ENCODE peak calls at places on chromosome 15, in ten cellular contexts. D is aorta; F is ovary; P is thyroid gland; T is SJSA1; N is CD8-positive, alpha-beta T cell; I is upper lobe of right lung; O is mammary epithelial cell; Q is astrocyte; Y is CD4-positive, alpha-beta memory T cell. L is an unnamed sample.

GRCh38 chr15:48112242-48112641 is 8.5 kb upstream of the SLC24A5 start:
- DNase-seq in T (no peak), Y (no peak), D (no peak), I (no peak), O (peak; percentile 12), F (no peak), N (no peak), Q (peak; percentile 12), P (peak; percentile 7), L (no peak)

GRCh38 chr15:58086479-58086878 is 21.0 kb upstream of the ALDH1A2 start:
- DNase-seq in T (no peak), O (peak; percentile 50), P (no peak), F (no peak), D (no peak), N (no peak), I (no peak), Q (no peak), Y (no peak), L (no peak)

GRCh38 chr15:35674873-35675781 is 129.2 kb upstream of the DPH6 start:
- DNase-seq in F (no peak), D (no peak), Q (peak; percentile 39), N (no peak), P (peak; percentile 25), I (no peak), Y (no peak), O (no peak), T (no peak), L (no peak)

GRCh38 chr15:25777047-25777446 is 86.1 kb downstream of the ATP10A start:
- DNase-seq in O (no peak), F (no peak), P (no peak), I (no peak), N (no peak), D (no peak), Y (no peak), T (no peak), Q (no peak), L (no peak)

GRCh38 chr15:47542312-47543094 is 174.8 kb upstream of the SEMA6D start:
- DNase-seq in Q (no peak), T (no peak), Y (no peak), O (no peak), D (no peak), P (no peak), N (no peak), F (no peak), I (no peak), L (no peak)

GRCh38 chr15:61327019-61327631 is 98.0 kb upstream of the RORA start:
- DNase-seq in F (no peak), P (peak; percentile 15), I (no peak), T (no peak), D (no peak), N (no peak), Q (no peak), Y (no peak), O (no peak), L (no peak)

GRCh38 chr15:72936691-72937679 is 115.3 kb upstream of the NEO1 start:
- DNase-seq in Y (no peak), T (no peak), P (no peak), F (no peak), N (no peak), Q (no peak), I (no peak), O (no peak), D (no peak), L (no peak)

GRCh38 chr15:60591491-60592385 is 112.8 kb upstream of the ICE2 start:
- DNase-seq in P (peak; percentile 79), T (no peak), Q (no peak), I (peak; percentile 82), D (peak; percentile 72), F (peak; percentile 75), Y (peak; percentile 38), O (peak; percentile 39), N (peak; percentile 38), L (no peak)

GRCh38 chr15:101013151-101013550 is 94.0 kb downstream of the LRRK1 start:
- DNase-seq in D (no peak), O (no peak), Q (no peak), P (no peak), Y (no peak), F (no peak), T (peak; percentile 20), I (no peak), N (peak; percentile 10), L (no peak)

GRCh38 chr15:88225484-88225883 is 31.1 kb downstream of the NTRK3 start:
- DNase-seq in D (peak; percentile 21), F (no peak), Y (no peak), N (no peak), Q (no peak), T (no peak), O (no peak), I (no peak), P (no peak), L (no peak)

GRCh38 chr15:60137711-60138396 is 133.7 kb downstream of the FOXB1 start:
- DNase-seq in O (peak; percentile 38), D (no peak), N (no peak), P (no peak), F (no peak), T (peak; percentile 84), I (no peak), Q (peak; percentile 71), Y (no peak), L (no peak)

GRCh38 chr15:56149071-56149470 is 94.6 kb downstream of the RFX7 start:
- DNase-seq in F (no peak), N (no peak), T (no peak), D (no peak), Y (no peak), O (peak; percentile 24), P (no peak), I (no peak), Q (peak; percentile 43), L (no peak)

GRCh38 chr15:89225588-89225987 is 4.2 kb upstream of the RLBP1 start:
- DNase-seq in N (no peak), O (no peak), T (no peak), Y (no peak), F (no peak), Q (no peak), P (no peak), I (no peak), D (no peak), L (no peak)
- H3K4me3 ChIP-seq in N (no peak overlapping the region), O (no peak overlapping the region), T (no peak overlapping the region), Y (no peak overlapping the region), F (no peak overlapping the region), Q (no peak overlapping the region), P (no peak overlapping the region), I (no peak overlapping the region), D (no peak overlapping the region), L (no peak overlapping the region)

GRCh38 chr15:66756220-66756769 is 54.3 kb downstream of the SMAD6 start:
- DNase-seq in T (no peak), D (peak; percentile 40), I (no peak), Y (no peak), P (no peak), N (no peak), Q (no peak), F (peak; percentile 40), O (no peak), L (no peak)

GRCh38 chr15:66754789-66755188 is 52.8 kb downstream of the SMAD6 start:
- DNase-seq in T (no peak), P (no peak), I (no peak), F (peak; percentile 4), D (no peak), Y (no peak), N (no peak), O (no peak), Q (no peak), L (no peak)

GRCh38 chr15:66757030-66757429 is 55.0 kb downstream of the SMAD6 start:
- DNase-seq in I (no peak), O (no peak), Y (no peak), P (no peak), N (no peak), D (peak; percentile 13), T (no peak), F (peak; percentile 32), Q (no peak), L (no peak)

GRCh38 chr15:66753687-66754377 is 51.8 kb downstream of the SMAD6 start:
- DNase-seq in O (no peak), F (peak; percentile 26), I (peak; percentile 60), P (peak; percentile 67), T (no peak), N (no peak), D (peak; percentile 41), Y (no peak), Q (no peak), L (no peak)

DNA sequence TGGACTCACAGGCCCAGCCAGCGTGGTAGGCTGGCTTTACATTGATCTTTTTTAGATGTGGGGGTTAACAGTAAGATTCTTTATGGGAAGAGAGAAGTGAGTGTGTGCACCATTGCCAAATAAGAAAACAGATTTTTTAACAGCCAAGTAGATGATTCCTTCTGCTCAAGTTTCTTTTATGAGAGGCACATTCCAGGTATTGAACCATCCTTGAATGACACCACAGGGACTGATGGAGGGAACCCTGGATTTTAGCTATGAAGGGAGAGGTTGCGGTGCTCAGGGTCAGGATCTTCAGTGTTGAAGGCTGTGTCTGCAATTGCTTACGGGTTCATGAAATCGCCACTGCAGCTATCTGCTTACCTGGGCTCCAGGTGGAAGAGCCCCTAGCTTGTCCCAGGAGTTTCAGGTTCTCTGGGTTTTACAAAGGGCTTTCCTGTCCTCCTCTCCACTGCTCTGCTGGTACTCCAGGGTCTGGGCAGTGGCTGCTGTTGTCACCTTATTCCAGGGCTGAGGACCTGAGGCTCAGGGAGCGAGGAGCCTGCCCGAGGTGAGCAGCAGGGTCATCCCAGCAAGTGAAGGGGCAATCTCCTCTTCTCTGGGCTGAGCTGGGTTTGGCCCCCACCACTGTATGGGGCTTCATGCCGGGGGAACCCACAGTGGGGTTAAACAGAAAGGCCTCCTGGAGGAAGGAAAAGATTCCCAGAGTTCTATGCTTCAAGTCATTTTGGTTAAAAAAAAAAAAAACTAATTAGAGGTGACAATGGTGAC is 53.4 kb downstream of the SMAD6 start:
- DNase-seq in F (peak; percentile 28), Y (no peak), P (no peak), I (peak; percentile 26), O (no peak), Q (no peak), N (no peak), T (no peak), D (peak; percentile 17), L (no peak)
- H3K27ac ChIP-seq in F (no peak overlapping the region), Y (no peak overlapping the region), P (peak overlapping the region; percentile 84), I (no peak overlapping the region), O (no peak overlapping the region), Q (no peak overlapping the region), N (no peak overlapping the region), T (no peak overlapping the region), D (no peak overlapping the region), L (no peak overlapping the region)

DNA sequence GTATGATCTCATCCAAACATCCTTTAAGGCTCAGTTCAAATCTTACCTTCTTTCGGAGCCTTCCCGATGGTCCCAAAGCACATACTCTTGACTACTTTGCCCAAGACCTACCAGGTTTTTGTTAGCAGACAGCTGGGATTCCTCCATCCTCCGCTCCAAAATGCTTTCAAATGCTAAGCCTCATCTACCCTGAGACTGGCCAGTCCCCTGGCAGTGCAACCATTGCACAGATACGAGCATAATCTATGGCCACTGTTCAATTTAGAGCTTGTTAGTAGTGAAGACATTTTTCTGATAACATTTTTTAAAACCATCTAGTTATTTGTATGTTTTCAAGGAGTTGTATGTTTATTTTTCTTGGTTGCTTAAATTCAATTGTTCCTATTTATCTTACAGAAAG is 264.4 kb upstream of the NR2F2 start:
- DNase-seq in F (no peak), O (no peak), I (no peak), Y (no peak), T (no peak), N (no peak), D (no peak), P (no peak), Q (no peak), L (no peak)
- H3K4me3 ChIP-seq in F (no peak overlapping the region), O (no peak overlapping the region), I (no peak overlapping the region), Y (no peak overlapping the region), T (no peak overlapping the region), N (no peak overlapping the region), D (no peak overlapping the region), P (no peak overlapping the region), Q (no peak overlapping the region), L (no peak overlapping the region)

GRCh38 chr15:26888761-26889160 is 21.9 kb downstream of the GABRA5 start:
- DNase-seq in F (no peak), P (no peak), D (no peak), I (no peak), T (no peak), Q (no peak), N (no peak), Y (no peak), O (no peak), L (no peak)
- H3K27ac ChIP-seq in F (no peak overlapping the region), P (no peak overlapping the region), D (no peak overlapping the region), I (no peak overlapping the region), T (no peak overlapping the region), Q (no peak overlapping the region), N (no peak overlapping the region), Y (no peak overlapping the region), O (no peak overlapping the region), L (no peak overlapping the region)